ENCODE peak calls at places on chromosomes 16 and 17, in seven cellular contexts. Y is mesothelial cell of epicardium, P is progenitor cell of endocrine pancreas, X is NCI-H345, G is NCI-H526 treated with DMSO at 0.1 percent for 48 hours, R is left ventricle myocardium inferior, Q is NCI-H146. V is an unnamed sample.

GRCh38 chr17:50148226-50149098 is 2.0 kb downstream of the PPP1R9B start:
- DNase-seq in Y (peak), P (no peak), X (no peak), G (peak), R (peak), Q (no peak), V (no peak)

GRCh38 chr16:29307598-29308507 is 98.7 kb downstream of the NPIPB11 start:
- DNase-seq in Y (no peak), P (no peak), X (no peak), G (no peak), R (no peak), Q (no peak), V (no peak)

GRCh38 chr17:3536736-3537135 is 20.9 kb downstream of the TRPV3 start:
- DNase-seq in Y (no peak), P (no peak), X (no peak), G (no peak), R (no peak), Q (no peak), V (no peak)

GRCh38 chr16:21263640-21264211 is 14.4 kb downstream of the CRYM start:
- DNase-seq in Y (no peak), P (no peak), X (peak), G (peak), R (no peak), Q (no peak), V (no peak)

GRCh38 chr16:70682239-70683145 is 3.4 kb downstream of the MTSS2 start:
- DNase-seq in Y (no peak), P (no peak), X (no peak), G (no peak), R (peak), Q (no peak), V (no peak)

GRCh38 chr17:79306688-79307323 is 232.2 kb downstream of the ENGASE start:
- DNase-seq in Y (no peak), P (no peak), X (peak), G (no peak), R (peak), Q (no peak), V (no peak)

GRCh38 chr17:20944014-20944905 is 98.6 kb downstream of the USP22 start:
- DNase-seq in Y (no peak), P (peak), X (peak), G (no peak), R (no peak), Q (peak), V (no peak)

GRCh38 chr17:5516060-5516792 is 29.9 kb downstream of the MIS12 start:
- DNase-seq in Y (no peak), P (no peak), X (no peak), G (no peak), R (no peak), Q (no peak), V (peak)

GRCh38 chr17:62781826-62782225 is 26.3 kb downstream of the MARCHF10 start:
- DNase-seq in Y (no peak), P (no peak), X (no peak), G (no peak), R (no peak), Q (no peak), V (no peak)